ENCODE peak calls at places on chromosomes 7 and 10, in six cellular contexts. I, H, Z, D, S and M are unnamed samples.

GRCh38 chr10:95268438-95268837 is 22.4 kb downstream of the PDLIM1 start:
- DNase-seq in I (no peak), H (no peak), Z (no peak), D (no peak), S (peak), M (no peak)

GRCh38 chr10:33355267-33355666 is 20.8 kb upstream of the NRP1 start:
- DNase-seq in I (peak), H (no peak), Z (no peak), D (no peak), S (peak), M (no peak)

GRCh38 chr7:17095951-17096350 is 202.5 kb upstream of the AHR start:
- DNase-seq in I (no peak), H (no peak), Z (no peak), D (no peak), S (no peak), M (no peak)

GRCh38 chr7:157575181-157575580 is 238.4 kb downstream of the DNAJB6 start:
- DNase-seq in I (no peak), H (no peak), Z (no peak), D (no peak), S (peak), M (no peak)

GRCh38 chr7:129265328-129265727 is 40.5 kb downstream of the AHCYL2 start:
- DNase-seq in I (no peak), H (no peak), Z (no peak), D (no peak), S (no peak), M (no peak)

GRCh38 chr10:13337827-13338196 is 10.3 kb downstream of the SEPHS1 start:
- DNase-seq in I (no peak), H (no peak), Z (no peak), D (peak), S (no peak), M (no peak)

GRCh38 chr10:46309511-46310142 is 22.8 kb downstream of the ANTXRL start:
- DNase-seq in I (no peak), H (no peak), Z (no peak), D (peak), S (no peak), M (no peak)

GRCh38 chr7:70775570-70776156 is 356.3 kb upstream of the GALNT17 start:
- DNase-seq in I (peak), H (no peak), Z (no peak), D (no peak), S (no peak), M (no peak)

GRCh38 chr10:100340948-100341847 is 5.8 kb upstream of the SCD start:
- DNase-seq in I (no peak), H (no peak), Z (no peak), D (peak), S (peak), M (no peak)

GRCh38 chr10:77577666-77578229 is 59.9 kb downstream of the KCNMA1 start:
- DNase-seq in I (no peak), H (no peak), Z (no peak), D (no peak), S (no peak), M (no peak)

GRCh38 chr7:151740180-151740845 is 136.6 kb downstream of the PRKAG2 start:
- DNase-seq in I (peak), H (no peak), Z (no peak), D (no peak), S (peak), M (no peak)

GRCh38 chr7:140697447-140698143 is 1.1 kb downstream of the NDUFB2 start:
- DNase-seq in I (no peak), H (no peak), Z (no peak), D (peak), S (no peak), M (no peak)

GRCh38 chr10:124236818-124237217 is 143.4 kb upstream of the CHST15 start:
- DNase-seq in I (no peak), H (no peak), Z (no peak), D (no peak), S (no peak), M (no peak)

GRCh38 chr7:99253369-99253768 is 19.3 kb upstream of the MYH16 start:
- DNase-seq in I (no peak), H (no peak), Z (no peak), D (no peak), S (peak), M (no peak)

GRCh38 chr10:128318366-128318765 is 192.1 kb upstream of the MKI67 start:
- DNase-seq in I (no peak), H (no peak), Z (no peak), D (no peak), S (no peak), M (no peak)

GRCh38 chr7:30179016-30179436 is 44.2 kb downstream of the MTURN start:
- DNase-seq in I (no peak), H (no peak), Z (no peak), D (no peak), S (no peak), M (no peak)

GRCh38 chr7:22173884-22174573 is 182.9 kb downstream of the RAPGEF5 start:
- DNase-seq in I (peak), H (no peak), Z (no peak), D (no peak), S (no peak), M (peak)

GRCh38 chr10:48634198-48634983 is 29.5 kb upstream of the ARHGAP22 start:
- DNase-seq in I (peak), H (no peak), Z (no peak), D (peak), S (peak), M (no peak)

GRCh38 chr7:39468841-39469240 is 97.4 kb upstream of the YAE1 start:
- DNase-seq in I (no peak), H (no peak), Z (no peak), D (no peak), S (no peak), M (no peak)

GRCh38 chr7:97179454-97180104 is 62.1 kb downstream of the SDHAF3 start:
- DNase-seq in I (peak), H (peak), Z (peak), D (peak), S (peak), M (peak)

GRCh38 chr7:98283127-98283886 is 1.8 kb downstream of the BRI3 start:
- DNase-seq in I (peak), H (no peak), Z (no peak), D (peak), S (peak), M (no peak)

GRCh38 chr10:13924020-13924725 is 337.4 kb downstream of the PRPF18 start:
- DNase-seq in I (no peak), H (no peak), Z (no peak), D (no peak), S (no peak), M (no peak)

GRCh38 chr10:6234371-6234770 is 31.6 kb downstream of the PFKFB3 start:
- DNase-seq in I (no peak), H (no peak), Z (no peak), D (no peak), S (no peak), M (no peak)

GRCh38 chr7:44236333-44236728 is 35.6 kb downstream of the YKT6 start:
- DNase-seq in I (peak), H (no peak), Z (no peak), D (no peak), S (no peak), M (no peak)

GRCh38 chr10:101452593-101452992 is 98.6 kb downstream of the BTRC start:
- DNase-seq in I (no peak), H (no peak), Z (no peak), D (no peak), S (no peak), M (no peak)

GRCh38 chr7:134449596-134450194 is 9.2 kb downstream of the AKR1B1 start:
- DNase-seq in I (no peak), H (no peak), Z (no peak), D (no peak), S (no peak), M (peak)

GRCh38 chr7:21767300-21767900 is 178.3 kb downstream of the CDCA7L start:
- DNase-seq in I (peak), H (peak), Z (no peak), D (peak), S (peak), M (peak)

GRCh38 chr7:13990984-13991790 is 1.7 kb upstream of the ETV1 start:
- DNase-seq in I (peak), H (peak), Z (no peak), D (peak), S (peak), M (peak)
- TF ChIP-seq POLR2A in I (no peak), H (no peak), Z (no peak), D (no peak), S (peak), M (no peak)

GRCh38 chr10:114430688-114431413 is 26.5 kb upstream of the AFAP1L2 start:
- DNase-seq in I (no peak), H (no peak), Z (no peak), D (no peak), S (no peak), M (no peak)

GRCh38 chr10:114431414-114431767 is 27.1 kb upstream of the AFAP1L2 start:
- DNase-seq in I (no peak), H (no peak), Z (no peak), D (no peak), S (no peak), M (no peak)

GRCh38 chr10:114429581-114430335 is 25.5 kb upstream of the AFAP1L2 start:
- DNase-seq in I (no peak), H (no peak), Z (no peak), D (no peak), S (no peak), M (no peak)

GRCh38 chr10:114426476-114426875 is 22.2 kb upstream of the AFAP1L2 start:
- DNase-seq in I (no peak), H (no peak), Z (no peak), D (no peak), S (no peak), M (no peak)

DNA sequence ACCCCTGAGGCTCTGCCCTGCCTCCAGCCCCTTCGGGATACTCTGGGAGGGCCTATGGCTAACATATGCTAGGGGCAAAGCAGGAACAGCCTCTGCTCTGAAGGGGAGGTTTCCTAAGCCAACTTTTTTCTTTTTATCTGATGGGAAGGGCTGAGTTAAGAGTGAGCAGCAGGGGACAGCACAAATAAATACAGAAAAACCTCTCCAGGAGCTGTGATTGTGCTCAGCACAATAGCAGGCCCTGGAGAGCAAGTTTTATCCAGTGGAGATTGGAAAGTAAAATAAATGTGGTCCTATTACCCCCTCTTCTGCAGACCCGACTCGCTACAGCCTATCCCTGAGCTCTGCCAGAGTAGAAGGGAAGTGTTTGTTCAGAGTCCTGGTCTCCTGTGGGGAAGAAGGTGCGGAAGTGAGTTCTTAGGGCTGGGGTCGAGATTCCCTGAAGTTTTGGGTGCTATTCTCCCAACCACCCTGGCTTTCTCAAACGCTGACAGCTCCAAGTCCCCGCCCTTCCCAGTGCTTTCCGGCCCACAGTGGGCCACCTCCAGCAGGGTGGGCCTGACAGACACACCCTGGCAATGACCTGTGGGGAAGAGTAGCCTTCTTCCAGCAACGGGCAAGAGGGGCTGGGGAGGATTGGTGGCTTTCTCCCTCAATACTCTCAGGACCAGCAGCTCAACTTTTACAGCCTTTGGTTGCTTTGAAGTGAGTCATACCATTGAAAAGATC is 23.0 kb upstream of the AFAP1L2 start:
- DNase-seq in I (no peak), H (no peak), Z (no peak), D (no peak), S (no peak), M (no peak)
- TF ChIP-seq POLR2A in I (no peak), H (no peak), Z (no peak), D (no peak), S (no peak), M (no peak)

GRCh38 chr10:87095241-87095945 is 387 bp downstream of the SHLD2 start:
- DNase-seq in I (peak), H (peak), Z (peak), D (peak), S (peak), M (peak)
- TF ChIP-seq POLR2A in I (peak), H (peak), Z (peak), D (peak), S (peak), M (peak)

GRCh38 chr7:2374830-2375728 is 20.5 kb downstream of the EIF3B start:
- DNase-seq in I (no peak), H (no peak), Z (no peak), D (no peak), S (no peak), M (no peak)

GRCh38 chr7:2373646-2374045 is 19.0 kb downstream of the EIF3B start:
- DNase-seq in I (no peak), H (no peak), Z (no peak), D (no peak), S (no peak), M (no peak)

GRCh38 chr7:2374401-2374800 is 19.8 kb downstream of the EIF3B start:
- DNase-seq in I (no peak), H (no peak), Z (no peak), D (no peak), S (no peak), M (no peak)

GRCh38 chr7:2379161-2379560 is 24.2 kb upstream of the CHST12 start:
- DNase-seq in I (no peak), H (no peak), Z (no peak), D (no peak), S (no peak), M (no peak)

DNA sequence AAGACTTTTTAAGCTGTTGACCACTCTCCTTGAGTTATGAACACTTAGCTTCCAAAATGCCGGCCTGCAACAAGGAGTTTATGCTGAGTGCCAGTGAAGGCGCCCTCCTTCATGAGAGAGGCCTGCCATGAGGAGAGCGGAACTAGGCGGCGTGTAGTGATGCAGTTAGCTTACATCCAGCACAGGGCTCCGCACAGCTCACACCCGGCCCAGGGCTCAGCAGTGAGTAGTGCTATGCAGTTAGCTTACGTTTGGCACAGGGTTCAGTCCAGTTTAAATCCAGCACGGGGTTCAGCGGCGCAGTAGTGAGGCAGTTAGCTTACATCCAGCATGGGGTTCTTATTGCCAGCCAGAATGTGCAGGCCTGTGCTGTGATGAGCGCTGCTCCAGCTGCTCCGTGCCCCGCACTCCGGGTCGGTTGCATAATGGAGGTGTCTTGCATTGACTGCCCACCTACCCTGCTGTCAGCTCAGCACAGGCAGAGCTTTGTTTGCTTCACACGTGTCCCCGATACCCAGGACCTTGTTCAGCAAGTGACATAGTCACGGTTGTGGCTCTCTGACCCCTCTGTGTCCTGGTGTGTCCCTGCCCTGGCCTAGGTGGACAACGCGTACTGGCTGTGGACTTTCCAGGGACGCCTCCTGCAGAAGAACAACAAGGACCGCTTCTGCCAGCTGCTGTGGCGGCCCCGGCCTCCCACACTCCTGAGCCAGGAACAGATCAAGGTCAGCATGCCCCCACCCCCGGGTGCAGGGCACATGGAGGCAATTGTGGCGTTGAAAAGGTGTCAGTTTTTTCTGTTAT is 21.9 kb downstream of the EIF3B start:
- DNase-seq in I (no peak), H (no peak), Z (no peak), D (no peak), S (no peak), M (no peak)
- TF ChIP-seq POLR2A in I (no peak), H (no peak), Z (peak), D (no peak), S (no peak), M (no peak)

GRCh38 chr10:69087600-69088470 is at the start of gene SRGN:
- DNase-seq in I (peak), H (no peak), Z (peak), D (peak), S (peak), M (peak)
- TF ChIP-seq POLR2A in I (peak), H (no peak), Z (peak), D (peak), S (peak), M (peak)

GRCh38 chr7:1024876-1025746 is 19.2 kb upstream of the GPR146 start:
- DNase-seq in I (peak), H (no peak), Z (no peak), D (no peak), S (no peak), M (no peak)
- TF ChIP-seq POLR2A in I (no peak), H (no peak), Z (no peak), D (no peak), S (no peak), M (no peak)

GRCh38 chr10:7789390-7789789 is 1.4 kb downstream of the ATP5F1C start:
- DNase-seq in I (peak), H (no peak), Z (no peak), D (no peak), S (peak), M (peak)
- TF ChIP-seq POLR2A in I (no peak), H (no peak), Z (no peak), D (no peak), S (no peak), M (no peak)

GRCh38 chr7:76166404-76167255 is 35.1 kb upstream of the SRRM3 start:
- DNase-seq in I (peak), H (peak), Z (peak), D (peak), S (peak), M (peak)
- TF ChIP-seq POLR2A in I (peak), H (peak), Z (no peak), D (peak), S (peak), M (peak)

GRCh38 chr7:95608344-95609173 is 12.2 kb upstream of the PDK4 start:
- DNase-seq in I (peak), H (peak), Z (no peak), D (peak), S (peak), M (peak)
- TF ChIP-seq POLR2A in I (no peak), H (no peak), Z (no peak), D (no peak), S (peak), M (no peak)